ENCODE peak calls at places on chromosome 7, in six cellular contexts. D is tibial artery, I is adrenal gland, E is BE2C, Z is stomach, W is thoracic aorta. O is an unnamed sample. For H3K4me1, the result is how much of the 10 kb centered on the place peaks cover.

GRCh38 chr7:24129597-24129996 is 154.4 kb upstream of the NPY start:
- DNase-seq in D (no peak), E (no peak), W (no peak), Z (no peak), I (no peak), O (no peak)

GRCh38 chr7:81887098-81887497 is 117.3 kb upstream of the HGF start:
- DNase-seq in I (no peak), D (no peak), Z (no peak), W (no peak), E (peak), O (no peak)

GRCh38 chr7:100158229-100159098 is at the start of gene TRAPPC14:
- DNase-seq in I (peak), D (peak), Z (peak), E (peak), W (no peak), O (peak)

GRCh38 chr7:130910949-130911944 is 177.2 kb upstream of the KLF14 start:
- DNase-seq in E (no peak), Z (no peak), W (no peak), D (no peak), I (no peak), O (no peak)

GRCh38 chr7:17640730-17641377 is 299.4 kb downstream of the SNX13 start:
- DNase-seq in W (no peak), E (peak), I (no peak), D (no peak), Z (no peak), O (no peak)

GRCh38 chr7:26704786-26705185 is 159.6 kb downstream of the SKAP2 start:
- DNase-seq in I (no peak), E (no peak), Z (no peak), D (no peak), W (no peak), O (no peak)

GRCh38 chr7:79806161-79806734 is 328.4 kb upstream of the GNAI1 start:
- DNase-seq in E (no peak), Z (no peak), I (no peak), W (no peak), D (no peak), O (no peak)

GRCh38 chr7:33789871-33790270 is 115.5 kb upstream of the BMPER start:
- DNase-seq in E (no peak), Z (no peak), W (no peak), I (no peak), D (no peak), O (no peak)

GRCh38 chr7:112238852-112239610 is 32.5 kb downstream of the ZNF277 start:
- DNase-seq in Z (no peak), E (no peak), D (no peak), I (no peak), W (no peak), O (no peak)

GRCh38 chr7:28984631-28985030 is 26.5 kb upstream of the TRIL start:
- DNase-seq in Z (peak), I (no peak), D (no peak), E (peak), W (no peak), O (no peak)

GRCh38 chr7:19491371-19491770 is 217.5 kb downstream of the POLR1F start:
- DNase-seq in I (no peak), Z (no peak), E (no peak), D (no peak), W (no peak), O (no peak)

GRCh38 chr7:142345817-142346216 is 88.0 kb upstream of the PRSS58 start:
- DNase-seq in W (no peak), Z (no peak), I (no peak), E (no peak), D (no peak), O (no peak)

GRCh38 chr7:112202819-112203218 is 3.4 kb downstream of the DOCK4 start:
- DNase-seq in W (no peak), E (peak), I (no peak), D (no peak), Z (peak), O (no peak)

GRCh38 chr7:289756-290553 is at the start of gene FOXL3:
- DNase-seq in I (no peak), E (no peak), D (peak), Z (no peak), W (no peak), O (no peak)

GRCh38 chr7:148589640-148590039 is 926 bp upstream of the C7orf33 start:
- DNase-seq in I (no peak), W (no peak), Z (no peak), E (no peak), D (no peak), O (no peak)

GRCh38 chr7:155343150-155343549 is 45.5 kb downstream of the INSIG1 start:
- DNase-seq in I (no peak), Z (no peak), E (no peak), D (no peak), W (no peak), O (no peak)

GRCh38 chr7:105473163-105473562 is 48.9 kb downstream of the PUS7 start:
- DNase-seq in I (peak), W (no peak), E (no peak), Z (no peak), D (no peak), O (no peak)
- TF ChIP-seq CTCF in I (no peak), W (no peak), E (no peak), Z (no peak), D (no peak), O (no peak)

GRCh38 chr7:67401492-67401891 is 404.9 kb downstream of the TYW1 start:
- DNase-seq in I (no peak), E (peak), D (no peak), Z (no peak), W (no peak), O (no peak)
- H3K4me3 ChIP-seq in I (no peak), E (no peak), D (no peak), Z (no peak), W (no peak), O (no peak)

GRCh38 chr7:150404172-150404784 is 25.1 kb downstream of the ZNF775 start:
- DNase-seq in W (no peak), I (no peak), D (no peak), Z (no peak), E (no peak), O (no peak)
- H3K4me1 ChIP-seq in W (under half), I (under half), D (under half), Z (half or more), E (under half), O (under half)

GRCh38 chr7:1379202-1379601 is 80.1 kb downstream of the MICALL2 start:
- DNase-seq in Z (no peak), D (no peak), W (no peak), E (no peak), I (no peak), O (no peak)

GRCh38 chr7:1380821-1381580 is 78.3 kb downstream of the MICALL2 start:
- DNase-seq in D (no peak), E (no peak), Z (no peak), I (no peak), W (no peak), O (no peak)

GRCh38 chr7:1380211-1380815 is 79.0 kb downstream of the MICALL2 start:
- DNase-seq in D (no peak), I (no peak), Z (no peak), E (no peak), W (no peak), O (no peak)

GRCh38 chr7:1378610-1379180 is 80.6 kb downstream of the MICALL2 start:
- DNase-seq in I (no peak), W (no peak), E (no peak), Z (no peak), D (no peak), O (no peak)

GRCh38 chr7:1377111-1377909 is 82.0 kb downstream of the MICALL2 start:
- DNase-seq in W (no peak), I (no peak), D (no peak), Z (no peak), E (no peak), O (no peak)
- TF ChIP-seq CTCF in W (no peak), I (no peak), D (no peak), Z (no peak), E (peak), O (no peak)

GRCh38 chr7:76408121-76408560 is 1.4 kb downstream of the SSC4D start:
- DNase-seq in Z (no peak), I (no peak), E (no peak), D (no peak), W (no peak), O (no peak)

GRCh38 chr7:76405738-76406137 is 3.8 kb downstream of the SSC4D start:
- DNase-seq in Z (no peak), W (no peak), E (no peak), D (no peak), I (no peak), O (no peak)

GRCh38 chr7:76412249-76412648 is 2.8 kb upstream of the SSC4D start:
- DNase-seq in E (no peak), Z (no peak), W (no peak), I (no peak), D (no peak), O (no peak)

GRCh38 chr7:76407718-76408117 is 1.8 kb downstream of the SSC4D start:
- DNase-seq in E (no peak), I (no peak), Z (no peak), W (no peak), D (no peak), O (no peak)

GRCh38 chr7:76409537-76409936 is at the start of gene SSC4D:
- DNase-seq in I (no peak), W (no peak), Z (no peak), E (no peak), D (no peak), O (no peak)
- H3K4me3 ChIP-seq in I (no peak), W (no peak), Z (no peak), E (no peak), D (no peak), O (no peak)

DNA sequence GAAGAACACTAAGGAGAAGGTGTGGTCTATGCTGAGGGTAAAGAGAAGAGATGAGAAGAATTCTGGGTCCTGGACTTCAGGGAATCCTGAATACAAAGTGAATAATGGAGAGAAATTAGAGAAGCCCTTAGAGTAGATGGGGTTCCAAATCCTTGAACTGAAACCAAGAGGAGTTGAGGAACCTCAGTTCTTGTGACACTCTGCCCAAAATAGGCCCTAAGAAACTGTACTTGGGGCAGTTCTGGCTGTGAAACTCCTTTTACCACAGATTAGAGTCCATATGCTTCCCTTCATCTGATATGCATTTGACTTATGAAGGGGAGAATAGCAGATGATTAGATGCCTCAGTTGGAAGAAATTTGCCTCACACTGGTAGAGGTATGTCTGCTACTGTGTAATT is 19.0 kb downstream of the TES start:
- DNase-seq in E (no peak), W (no peak), D (no peak), I (no peak), Z (no peak), O (no peak)
- H3K4me1 ChIP-seq in E (under half), W (half or more), D (under half), I (under half), Z (half or more), O (under half)

GRCh38 chr7:134031835-134032617 is 95.1 kb upstream of the LRGUK start:
- DNase-seq in I (no peak), D (no peak), Z (no peak), E (no peak), W (no peak), O (no peak)
- TF ChIP-seq CTCF in I (no peak), D (no peak), Z (no peak), E (peak), W (no peak), O (no peak)

DNA sequence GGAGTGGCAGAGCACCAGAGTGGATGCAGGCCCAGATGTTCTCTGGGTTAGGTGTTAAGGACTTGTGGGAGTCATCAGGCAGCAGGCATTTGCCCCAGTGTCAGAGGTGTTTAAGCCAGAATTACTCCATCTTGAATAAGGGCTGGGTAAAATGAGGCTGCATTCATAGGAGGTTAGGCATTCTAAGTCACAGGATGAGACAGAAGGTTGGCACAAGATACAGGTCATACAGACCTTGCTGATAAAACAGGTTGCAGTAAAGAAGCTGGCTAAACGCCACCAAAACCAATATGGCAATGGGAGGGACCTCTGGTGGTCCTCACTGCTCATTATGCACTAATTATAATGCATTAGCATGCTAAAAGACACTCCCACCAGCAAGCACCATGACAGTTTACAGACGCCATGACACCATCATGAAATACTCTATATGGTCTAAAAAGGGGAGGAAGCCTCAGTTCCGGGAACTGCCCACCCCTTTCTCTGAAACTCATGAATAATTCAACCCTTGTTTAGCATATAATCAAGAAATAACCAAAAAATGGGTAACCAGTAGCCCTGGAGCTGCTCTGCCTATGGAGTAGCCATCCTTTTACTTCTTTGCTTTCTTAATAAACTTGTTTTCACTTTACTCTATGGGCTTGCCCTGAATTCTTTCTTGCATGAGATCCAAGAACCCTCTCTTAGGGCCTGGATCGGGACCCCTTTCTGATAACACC is 882 bp upstream of the LRRC61 start:
- DNase-seq in W (no peak), Z (no peak), I (peak), D (no peak), E (no peak), O (no peak)
- H3K4me3 ChIP-seq in W (peak), Z (peak), I (peak), D (peak), E (peak), O (peak)

DNA sequence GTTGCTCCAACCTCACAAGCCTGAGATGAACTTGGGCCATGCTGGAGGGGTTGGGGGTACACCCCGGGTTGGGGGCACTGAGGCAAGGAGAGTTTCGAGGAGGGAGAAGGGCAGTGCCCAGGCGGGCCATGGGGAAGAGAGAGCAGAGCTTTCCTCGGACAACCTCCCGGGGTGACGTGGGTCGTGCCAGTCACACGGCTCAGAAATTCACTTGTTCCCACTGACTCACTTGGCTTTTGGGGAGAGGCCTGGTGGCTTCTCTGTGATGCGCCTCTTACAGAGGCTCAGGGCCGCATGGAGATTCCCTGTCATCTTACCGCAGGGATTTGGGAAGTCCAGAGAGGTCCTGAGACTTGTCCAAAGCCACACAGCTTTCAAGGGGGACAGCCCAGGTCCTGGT is 2.9 kb downstream of the LAT2 start:
- DNase-seq in I (no peak), D (no peak), W (no peak), E (no peak), Z (no peak), O (no peak)
- H3K4me1 ChIP-seq in I (under half), D (under half), W (under half), E (under half), Z (under half), O (under half)

O was measured in esophagus squamous epithelium.